ENCODE peak calls at places on chromosomes 3 and 15, in eight cellular contexts. One of them, this sample, is unnamed.

GRCh38 chr15:79540551-79540950 is 108.4 kb downstream of the MINAR1 start:
- DNase-seq in Panc1: no peak
- DNase-seq in brain microvascular endothelial cell: no peak
- DNase-seq in AG04450: no peak
- DNase-seq in AG10803: no peak
- DNase-seq in ascending aorta: no peak
- DNase-seq in ovary: no peak
- DNase-seq in AG09309: no peak
- DNase-seq in this sample: no peak

GRCh38 chr15:39232512-39232911 is 348.4 kb upstream of the THBS1 start:
- DNase-seq in Panc1: no peak
- DNase-seq in brain microvascular endothelial cell: peak
- DNase-seq in AG04450: peak
- DNase-seq in AG10803: peak
- DNase-seq in ascending aorta: no peak
- DNase-seq in ovary: no peak
- DNase-seq in AG09309: peak
- DNase-seq in this sample: no peak

GRCh38 chr15:93830221-93830765 is 401.1 kb upstream of the MCTP2 start:
- DNase-seq in Panc1: no peak
- DNase-seq in brain microvascular endothelial cell: no peak
- DNase-seq in AG04450: no peak
- DNase-seq in AG10803: no peak
- DNase-seq in ascending aorta: no peak
- DNase-seq in ovary: no peak
- DNase-seq in AG09309: no peak
- DNase-seq in this sample: no peak

GRCh38 chr3:126358038-126358815 is 1.0 kb upstream of the KLF15 start:
- DNase-seq in Panc1: no peak
- DNase-seq in brain microvascular endothelial cell: no peak
- DNase-seq in AG04450: no peak
- DNase-seq in AG10803: no peak
- DNase-seq in ascending aorta: no peak
- DNase-seq in ovary: no peak
- DNase-seq in AG09309: no peak
- DNase-seq in this sample: no peak

GRCh38 chr15:38128389-38128788 is 124.2 kb upstream of the SPRED1 start:
- DNase-seq in Panc1: no peak
- DNase-seq in brain microvascular endothelial cell: no peak
- DNase-seq in AG04450: no peak
- DNase-seq in AG10803: peak
- DNase-seq in ascending aorta: no peak
- DNase-seq in ovary: no peak
- DNase-seq in AG09309: no peak
- DNase-seq in this sample: no peak

GRCh38 chr3:45066109-45066801 is 40.2 kb downstream of the CLEC3B start:
- DNase-seq in Panc1: no peak
- DNase-seq in brain microvascular endothelial cell: no peak
- DNase-seq in AG04450: no peak
- DNase-seq in AG10803: no peak
- DNase-seq in ascending aorta: no peak
- DNase-seq in ovary: no peak
- DNase-seq in AG09309: no peak
- DNase-seq in this sample: no peak

GRCh38 chr15:62706361-62706760 is 336.2 kb upstream of the TPM1 start:
- DNase-seq in Panc1: no peak
- DNase-seq in brain microvascular endothelial cell: no peak
- DNase-seq in AG04450: no peak
- DNase-seq in AG10803: peak
- DNase-seq in ascending aorta: no peak
- DNase-seq in ovary: no peak
- DNase-seq in AG09309: no peak
- DNase-seq in this sample: peak

GRCh38 chr3:124594581-124594980 is 135.7 kb upstream of the UMPS start:
- DNase-seq in Panc1: no peak
- DNase-seq in brain microvascular endothelial cell: no peak
- DNase-seq in AG04450: no peak
- DNase-seq in AG10803: no peak
- DNase-seq in ascending aorta: no peak
- DNase-seq in ovary: no peak
- DNase-seq in AG09309: no peak
- DNase-seq in this sample: no peak

GRCh38 chr15:51861557-51862350 is 32.3 kb downstream of the TMOD3 start:
- DNase-seq in Panc1: no peak
- DNase-seq in brain microvascular endothelial cell: no peak
- DNase-seq in AG04450: no peak
- DNase-seq in AG10803: no peak
- DNase-seq in ascending aorta: no peak
- DNase-seq in ovary: no peak
- DNase-seq in AG09309: no peak
- DNase-seq in this sample: no peak

GRCh38 chr15:71118881-71119632 is 3.8 kb downstream of the THSD4 start:
- DNase-seq in Panc1: no peak
- DNase-seq in brain microvascular endothelial cell: no peak
- DNase-seq in AG04450: no peak
- DNase-seq in AG10803: no peak
- DNase-seq in ascending aorta: no peak
- DNase-seq in ovary: no peak
- DNase-seq in AG09309: no peak
- DNase-seq in this sample: no peak

GRCh38 chr3:37546876-37547275 is 314.8 kb upstream of the CTDSPL start:
- DNase-seq in Panc1: no peak
- DNase-seq in brain microvascular endothelial cell: peak
- DNase-seq in AG04450: no peak
- DNase-seq in AG10803: peak
- DNase-seq in ascending aorta: no peak
- DNase-seq in ovary: no peak
- DNase-seq in AG09309: no peak
- DNase-seq in this sample: no peak

GRCh38 chr3:13088020-13089006 is 15.1 kb upstream of the IQSEC1 start:
- DNase-seq in Panc1: no peak
- DNase-seq in brain microvascular endothelial cell: no peak
- DNase-seq in AG04450: no peak
- DNase-seq in AG10803: no peak
- DNase-seq in ascending aorta: no peak
- DNase-seq in ovary: no peak
- DNase-seq in AG09309: no peak
- DNase-seq in this sample: peak

GRCh38 chr3:144403040-144403457 is 431.4 kb downstream of the DIPK2A start:
- DNase-seq in Panc1: no peak
- DNase-seq in brain microvascular endothelial cell: peak
- DNase-seq in AG04450: no peak
- DNase-seq in AG10803: no peak
- DNase-seq in ascending aorta: no peak
- DNase-seq in ovary: no peak
- DNase-seq in AG09309: no peak
- DNase-seq in this sample: no peak

GRCh38 chr15:62648954-62649353 is 393.6 kb upstream of the TPM1 start:
- DNase-seq in Panc1: no peak
- DNase-seq in brain microvascular endothelial cell: no peak
- DNase-seq in AG04450: no peak
- DNase-seq in AG10803: no peak
- DNase-seq in ascending aorta: no peak
- DNase-seq in ovary: no peak
- DNase-seq in AG09309: no peak
- DNase-seq in this sample: no peak

GRCh38 chr3:160719710-160720109 is 36.3 kb upstream of the PPM1L start:
- DNase-seq in Panc1: no peak
- DNase-seq in brain microvascular endothelial cell: no peak
- DNase-seq in AG04450: no peak
- DNase-seq in AG10803: no peak
- DNase-seq in ascending aorta: no peak
- DNase-seq in ovary: no peak
- DNase-seq in AG09309: no peak
- DNase-seq in this sample: no peak

GRCh38 chr3:45852828-45853227 is 10.9 kb upstream of the LZTFL1 start:
- DNase-seq in Panc1: no peak
- DNase-seq in brain microvascular endothelial cell: no peak
- DNase-seq in AG04450: no peak
- DNase-seq in AG10803: no peak
- DNase-seq in ascending aorta: no peak
- DNase-seq in ovary: no peak
- DNase-seq in AG09309: no peak
- DNase-seq in this sample: no peak

GRCh38 chr15:42140383-42141070 is 15.9 kb downstream of the PLA2G4F start:
- DNase-seq in Panc1: no peak
- DNase-seq in brain microvascular endothelial cell: no peak
- DNase-seq in AG04450: no peak
- DNase-seq in AG10803: no peak
- DNase-seq in ascending aorta: no peak
- DNase-seq in ovary: no peak
- DNase-seq in AG09309: no peak
- DNase-seq in this sample: no peak

GRCh38 chr15:60000113-60000823 is 3.8 kb upstream of the FOXB1 start:
- DNase-seq in Panc1: no peak
- DNase-seq in brain microvascular endothelial cell: no peak
- DNase-seq in AG04450: no peak
- DNase-seq in AG10803: no peak
- DNase-seq in ascending aorta: no peak
- DNase-seq in ovary: no peak
- DNase-seq in AG09309: no peak
- DNase-seq in this sample: no peak

GRCh38 chr15:59999558-60000112 is 4.5 kb upstream of the FOXB1 start:
- DNase-seq in Panc1: no peak
- DNase-seq in brain microvascular endothelial cell: no peak
- DNase-seq in AG04450: no peak
- DNase-seq in AG10803: no peak
- DNase-seq in ascending aorta: no peak
- DNase-seq in ovary: no peak
- DNase-seq in AG09309: no peak
- DNase-seq in this sample: no peak

GRCh38 chr15:60002528-60003218 is 1.4 kb upstream of the FOXB1 start:
- DNase-seq in Panc1: no peak
- DNase-seq in brain microvascular endothelial cell: no peak
- DNase-seq in AG04450: no peak
- DNase-seq in AG10803: no peak
- DNase-seq in ascending aorta: no peak
- DNase-seq in ovary: no peak
- DNase-seq in AG09309: no peak
- DNase-seq in this sample: no peak

GRCh38 chr15:60001642-60002527 is 2.2 kb upstream of the FOXB1 start:
- DNase-seq in Panc1: no peak
- DNase-seq in brain microvascular endothelial cell: no peak
- DNase-seq in AG04450: no peak
- DNase-seq in AG10803: no peak
- DNase-seq in ascending aorta: no peak
- DNase-seq in ovary: no peak
- DNase-seq in AG09309: no peak
- DNase-seq in this sample: no peak

GRCh38 chr15:60000824-60001641 is 3.1 kb upstream of the FOXB1 start:
- DNase-seq in Panc1: no peak
- DNase-seq in brain microvascular endothelial cell: no peak
- DNase-seq in AG04450: no peak
- DNase-seq in AG10803: no peak
- DNase-seq in ascending aorta: no peak
- DNase-seq in ovary: no peak
- DNase-seq in AG09309: no peak
- DNase-seq in this sample: no peak
- H3K4me3 ChIP-seq in Panc1: peak
- H3K4me3 ChIP-seq in brain microvascular endothelial cell: no peak
- H3K4me3 ChIP-seq in AG04450: no peak
- H3K4me3 ChIP-seq in AG10803: no peak
- H3K4me3 ChIP-seq in ascending aorta: no peak
- H3K4me3 ChIP-seq in ovary: no peak
- H3K4me3 ChIP-seq in AG09309: no peak
- H3K4me3 ChIP-seq in this sample: no peak

GRCh38 chr3:120039642-120040610 is 54.3 kb downstream of the GSK3B start:
- DNase-seq in Panc1: no peak
- DNase-seq in brain microvascular endothelial cell: no peak
- DNase-seq in AG04450: no peak
- DNase-seq in AG10803: peak
- DNase-seq in ascending aorta: no peak
- DNase-seq in ovary: no peak
- DNase-seq in AG09309: no peak
- DNase-seq in this sample: no peak
- TF ChIP-seq CTCF in Panc1: no peak
- TF ChIP-seq CTCF in brain microvascular endothelial cell: peak
- TF ChIP-seq CTCF in AG04450: no peak
- TF ChIP-seq CTCF in AG10803: no peak
- TF ChIP-seq CTCF in ascending aorta: no peak
- TF ChIP-seq CTCF in ovary: no peak
- TF ChIP-seq CTCF in AG09309: no peak
- TF ChIP-seq CTCF in this sample: peak

GRCh38 chr15:84775867-84776449 is 27.6 kb downstream of the ZNF592 start:
- DNase-seq in Panc1: no peak
- DNase-seq in brain microvascular endothelial cell: no peak
- DNase-seq in AG04450: no peak
- DNase-seq in AG10803: no peak
- DNase-seq in ascending aorta: no peak
- DNase-seq in ovary: no peak
- DNase-seq in AG09309: no peak
- DNase-seq in this sample: no peak

GRCh38 chr15:84773716-84774115 is 25.3 kb downstream of the ZNF592 start:
- DNase-seq in Panc1: no peak
- DNase-seq in brain microvascular endothelial cell: no peak
- DNase-seq in AG04450: no peak
- DNase-seq in AG10803: no peak
- DNase-seq in ascending aorta: no peak
- DNase-seq in ovary: no peak
- DNase-seq in AG09309: no peak
- DNase-seq in this sample: no peak

GRCh38 chr15:84772031-84772430 is 23.6 kb downstream of the ZNF592 start:
- DNase-seq in Panc1: no peak
- DNase-seq in brain microvascular endothelial cell: no peak
- DNase-seq in AG04450: no peak
- DNase-seq in AG10803: no peak
- DNase-seq in ascending aorta: no peak
- DNase-seq in ovary: no peak
- DNase-seq in AG09309: no peak
- DNase-seq in this sample: no peak

GRCh38 chr15:84778194-84778593 is 29.8 kb downstream of the ZNF592 start:
- DNase-seq in Panc1: no peak
- DNase-seq in brain microvascular endothelial cell: no peak
- DNase-seq in AG04450: no peak
- DNase-seq in AG10803: no peak
- DNase-seq in ascending aorta: no peak
- DNase-seq in ovary: no peak
- DNase-seq in AG09309: no peak
- DNase-seq in this sample: no peak

DNA sequence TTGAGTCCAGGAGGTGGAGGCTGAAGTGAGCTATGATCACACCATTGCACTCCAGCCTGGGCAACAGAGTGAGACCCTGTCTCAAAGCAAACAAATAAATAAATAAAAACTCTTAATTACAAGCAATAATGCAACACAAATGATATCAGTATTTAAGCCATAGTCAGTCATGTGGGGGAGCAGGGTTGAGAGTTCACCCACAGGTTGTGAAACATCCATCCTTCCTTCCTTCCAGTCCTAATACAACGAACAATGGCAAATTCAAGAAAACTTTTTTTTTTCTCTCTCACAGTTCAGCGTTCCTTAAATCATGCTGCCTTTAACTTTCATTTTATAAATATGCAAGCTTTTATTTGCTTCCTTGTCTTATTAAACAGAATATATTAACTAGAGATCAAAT is 24.1 kb downstream of the ZNF592 start:
- DNase-seq in Panc1: no peak
- DNase-seq in brain microvascular endothelial cell: no peak
- DNase-seq in AG04450: no peak
- DNase-seq in AG10803: no peak
- DNase-seq in ascending aorta: no peak
- DNase-seq in ovary: no peak
- DNase-seq in AG09309: no peak
- DNase-seq in this sample: no peak
- H3K4me3 ChIP-seq in Panc1: no peak
- H3K4me3 ChIP-seq in brain microvascular endothelial cell: no peak
- H3K4me3 ChIP-seq in AG04450: no peak
- H3K4me3 ChIP-seq in AG10803: no peak
- H3K4me3 ChIP-seq in ascending aorta: no peak
- H3K4me3 ChIP-seq in ovary: no peak
- H3K4me3 ChIP-seq in AG09309: no peak
- H3K4me3 ChIP-seq in this sample: no peak

GRCh38 chr3:106208979-106209378 is 340.2 kb upstream of the CBLB start:
- DNase-seq in Panc1: no peak
- DNase-seq in brain microvascular endothelial cell: peak
- DNase-seq in AG04450: no peak
- DNase-seq in AG10803: peak
- DNase-seq in ascending aorta: no peak
- DNase-seq in ovary: no peak
- DNase-seq in AG09309: no peak
- DNase-seq in this sample: no peak
- TF ChIP-seq CTCF in Panc1: no peak
- TF ChIP-seq CTCF in brain microvascular endothelial cell: peak
- TF ChIP-seq CTCF in AG04450: peak
- TF ChIP-seq CTCF in AG10803: peak
- TF ChIP-seq CTCF in ascending aorta: no peak
- TF ChIP-seq CTCF in ovary: no peak
- TF ChIP-seq CTCF in AG09309: peak
- TF ChIP-seq CTCF in this sample: peak